ENCODE peak calls at places on chromosomes 16 and 17, in eight cellular contexts. One of them, this sample, is unnamed.

GRCh38 chr17:40086150-40087044 is 14.0 kb downstream of the NR1D1 start:
- DNase-seq in thyroid gland: peak
- DNase-seq in CD8-positive, alpha-beta T cell: peak
- DNase-seq in fibroblast of the aortic adventitia: no peak
- DNase-seq in HL-60: no peak
- DNase-seq in HepG2: peak
- DNase-seq in body of pancreas: peak
- DNase-seq in esophagus muscularis mucosa: no peak
- DNase-seq in this sample: peak

GRCh38 chr17:76598004-76598439 is 12.4 kb upstream of the ST6GALNAC2 start:
- DNase-seq in thyroid gland: no peak
- DNase-seq in CD8-positive, alpha-beta T cell: no peak
- DNase-seq in fibroblast of the aortic adventitia: no peak
- DNase-seq in HL-60: no peak
- DNase-seq in HepG2: peak
- DNase-seq in body of pancreas: peak
- DNase-seq in esophagus muscularis mucosa: no peak
- DNase-seq in this sample: no peak

GRCh38 chr17:40547079-40547784 is 18.0 kb downstream of the CCR7 start:
- DNase-seq in thyroid gland: no peak
- DNase-seq in CD8-positive, alpha-beta T cell: peak
- DNase-seq in fibroblast of the aortic adventitia: no peak
- DNase-seq in HL-60: no peak
- DNase-seq in HepG2: no peak
- DNase-seq in body of pancreas: no peak
- DNase-seq in esophagus muscularis mucosa: peak
- DNase-seq in this sample: no peak

GRCh38 chr16:86040496-86040895 is 141.5 kb downstream of the IRF8 start:
- DNase-seq in thyroid gland: no peak
- DNase-seq in CD8-positive, alpha-beta T cell: no peak
- DNase-seq in fibroblast of the aortic adventitia: no peak
- DNase-seq in HL-60: no peak
- DNase-seq in HepG2: no peak
- DNase-seq in body of pancreas: no peak
- DNase-seq in esophagus muscularis mucosa: no peak
- DNase-seq in this sample: no peak

GRCh38 chr17:74192950-74193781 is 10.3 kb upstream of the RPL38 start:
- DNase-seq in thyroid gland: no peak
- DNase-seq in CD8-positive, alpha-beta T cell: no peak
- DNase-seq in fibroblast of the aortic adventitia: no peak
- DNase-seq in HL-60: peak
- DNase-seq in HepG2: peak
- DNase-seq in body of pancreas: peak
- DNase-seq in esophagus muscularis mucosa: no peak
- DNase-seq in this sample: no peak

GRCh38 chr16:28981517-28981916 is 3.3 kb upstream of the LAT start:
- DNase-seq in thyroid gland: no peak
- DNase-seq in CD8-positive, alpha-beta T cell: peak
- DNase-seq in fibroblast of the aortic adventitia: no peak
- DNase-seq in HL-60: peak
- DNase-seq in HepG2: peak
- DNase-seq in body of pancreas: no peak
- DNase-seq in esophagus muscularis mucosa: no peak
- DNase-seq in this sample: no peak

GRCh38 chr16:16917201-16917600 is 538.3 kb downstream of the NPIPA7 start:
- DNase-seq in thyroid gland: peak
- DNase-seq in CD8-positive, alpha-beta T cell: no peak
- DNase-seq in fibroblast of the aortic adventitia: no peak
- DNase-seq in HL-60: no peak
- DNase-seq in HepG2: no peak
- DNase-seq in body of pancreas: no peak
- DNase-seq in esophagus muscularis mucosa: no peak
- DNase-seq in this sample: no peak

GRCh38 chr16:28301620-28302019 is 9.3 kb downstream of the SBK1 start:
- DNase-seq in thyroid gland: no peak
- DNase-seq in CD8-positive, alpha-beta T cell: no peak
- DNase-seq in fibroblast of the aortic adventitia: no peak
- DNase-seq in HL-60: no peak
- DNase-seq in HepG2: no peak
- DNase-seq in body of pancreas: no peak
- DNase-seq in esophagus muscularis mucosa: no peak
- DNase-seq in this sample: no peak

GRCh38 chr17:55547027-55547670 is 35.9 kb upstream of the SMIM36 start:
- DNase-seq in thyroid gland: no peak
- DNase-seq in CD8-positive, alpha-beta T cell: no peak
- DNase-seq in fibroblast of the aortic adventitia: peak
- DNase-seq in HL-60: no peak
- DNase-seq in HepG2: no peak
- DNase-seq in body of pancreas: no peak
- DNase-seq in esophagus muscularis mucosa: no peak
- DNase-seq in this sample: peak

GRCh38 chr17:32794533-32795246 is 82.2 kb downstream of the MYO1D start:
- DNase-seq in thyroid gland: no peak
- DNase-seq in CD8-positive, alpha-beta T cell: no peak
- DNase-seq in fibroblast of the aortic adventitia: no peak
- DNase-seq in HL-60: no peak
- DNase-seq in HepG2: peak
- DNase-seq in body of pancreas: peak
- DNase-seq in esophagus muscularis mucosa: no peak
- DNase-seq in this sample: no peak

GRCh38 chr16:87948735-87949070 is 2.5 kb upstream of the BANP start:
- DNase-seq in thyroid gland: no peak
- DNase-seq in CD8-positive, alpha-beta T cell: no peak
- DNase-seq in fibroblast of the aortic adventitia: no peak
- DNase-seq in HL-60: no peak
- DNase-seq in HepG2: no peak
- DNase-seq in body of pancreas: no peak
- DNase-seq in esophagus muscularis mucosa: no peak
- DNase-seq in this sample: no peak

GRCh38 chr16:22174642-22175041 is 12.3 kb downstream of the SDR42E2 start:
- DNase-seq in thyroid gland: no peak
- DNase-seq in CD8-positive, alpha-beta T cell: no peak
- DNase-seq in fibroblast of the aortic adventitia: no peak
- DNase-seq in HL-60: no peak
- DNase-seq in HepG2: no peak
- DNase-seq in body of pancreas: no peak
- DNase-seq in esophagus muscularis mucosa: no peak
- DNase-seq in this sample: no peak

GRCh38 chr17:29019475-29020181 is 13.8 kb upstream of the SEZ6 start:
- DNase-seq in thyroid gland: peak
- DNase-seq in CD8-positive, alpha-beta T cell: no peak
- DNase-seq in fibroblast of the aortic adventitia: no peak
- DNase-seq in HL-60: no peak
- DNase-seq in HepG2: no peak
- DNase-seq in body of pancreas: peak
- DNase-seq in esophagus muscularis mucosa: no peak
- DNase-seq in this sample: no peak

GRCh38 chr16:68823401-68823800 is 19.9 kb upstream of the TANGO6 start:
- DNase-seq in thyroid gland: no peak
- DNase-seq in CD8-positive, alpha-beta T cell: no peak
- DNase-seq in fibroblast of the aortic adventitia: peak
- DNase-seq in HL-60: no peak
- DNase-seq in HepG2: no peak
- DNase-seq in body of pancreas: no peak
- DNase-seq in esophagus muscularis mucosa: no peak
- DNase-seq in this sample: peak

GRCh38 chr17:27551701-27552466 is 79.1 kb upstream of the LGALS9 start:
- DNase-seq in thyroid gland: no peak
- DNase-seq in CD8-positive, alpha-beta T cell: no peak
- DNase-seq in fibroblast of the aortic adventitia: no peak
- DNase-seq in HL-60: no peak
- DNase-seq in HepG2: peak
- DNase-seq in body of pancreas: peak
- DNase-seq in esophagus muscularis mucosa: no peak
- DNase-seq in this sample: peak

GRCh38 chr17:29723283-29724047 is 100.8 kb upstream of the CORO6 start:
- DNase-seq in thyroid gland: no peak
- DNase-seq in CD8-positive, alpha-beta T cell: peak
- DNase-seq in fibroblast of the aortic adventitia: no peak
- DNase-seq in HL-60: peak
- DNase-seq in HepG2: no peak
- DNase-seq in body of pancreas: no peak
- DNase-seq in esophagus muscularis mucosa: peak
- DNase-seq in this sample: no peak

GRCh38 chr17:2721603-2722002 is 10.0 kb upstream of the CLUH start:
- DNase-seq in thyroid gland: no peak
- DNase-seq in CD8-positive, alpha-beta T cell: no peak
- DNase-seq in fibroblast of the aortic adventitia: no peak
- DNase-seq in HL-60: no peak
- DNase-seq in HepG2: no peak
- DNase-seq in body of pancreas: no peak
- DNase-seq in esophagus muscularis mucosa: no peak
- DNase-seq in this sample: no peak

DNA sequence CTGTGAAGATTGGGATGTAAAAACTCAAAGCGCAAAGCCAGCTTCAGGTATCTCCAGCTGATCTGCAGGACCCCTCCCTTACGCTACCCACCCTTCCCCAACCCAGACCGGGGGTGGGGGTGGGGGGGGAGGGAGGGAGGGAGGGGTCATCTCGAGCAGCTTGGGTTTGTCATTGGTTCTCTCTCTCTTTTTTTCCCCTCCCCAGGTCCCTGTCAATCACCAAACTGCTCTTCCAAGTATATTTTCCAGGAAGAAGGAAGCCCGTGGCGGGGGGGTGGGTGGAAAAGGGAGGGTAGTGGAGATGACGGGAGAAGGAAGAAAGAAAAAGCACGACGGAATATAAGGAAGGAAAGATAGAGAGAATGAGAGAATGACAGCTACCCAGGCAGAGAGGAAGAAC is 17.9 kb downstream of the SALL1 start:
- DNase-seq in thyroid gland: peak
- DNase-seq in CD8-positive, alpha-beta T cell: no peak
- DNase-seq in fibroblast of the aortic adventitia: no peak
- DNase-seq in HL-60: no peak
- DNase-seq in HepG2: no peak
- DNase-seq in body of pancreas: no peak
- DNase-seq in esophagus muscularis mucosa: no peak
- DNase-seq in this sample: no peak
- H3K4me3 ChIP-seq in thyroid gland: peak
- H3K4me3 ChIP-seq in CD8-positive, alpha-beta T cell: no peak
- H3K4me3 ChIP-seq in fibroblast of the aortic adventitia: no peak
- H3K4me3 ChIP-seq in HL-60: no peak
- H3K4me3 ChIP-seq in HepG2: no peak
- H3K4me3 ChIP-seq in body of pancreas: no peak
- H3K4me3 ChIP-seq in esophagus muscularis mucosa: no peak
- H3K4me3 ChIP-seq in this sample: no peak

DNA sequence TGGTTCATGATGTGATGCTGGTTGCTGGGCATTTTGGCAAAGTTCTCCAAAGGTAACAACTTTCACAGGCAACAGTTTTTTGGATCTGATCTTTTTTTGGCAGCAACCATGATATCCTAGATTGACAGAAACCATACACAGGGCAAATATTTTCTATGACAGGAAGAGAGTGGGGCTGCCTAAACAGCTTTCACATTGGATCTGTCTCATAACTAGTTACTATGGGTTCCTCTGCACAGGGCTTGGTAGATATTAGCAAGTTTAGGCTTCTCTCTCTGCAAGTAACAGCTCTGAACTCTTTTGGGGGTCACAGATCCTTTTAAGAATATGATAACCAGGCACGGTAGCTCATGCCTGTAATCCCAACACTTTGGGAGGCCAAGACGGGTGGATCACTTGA is 28.6 kb downstream of the COG4 start:
- DNase-seq in thyroid gland: no peak
- DNase-seq in CD8-positive, alpha-beta T cell: no peak
- DNase-seq in fibroblast of the aortic adventitia: no peak
- DNase-seq in HL-60: no peak
- DNase-seq in HepG2: no peak
- DNase-seq in body of pancreas: no peak
- DNase-seq in esophagus muscularis mucosa: no peak
- DNase-seq in this sample: no peak
- H3K4me3 ChIP-seq in thyroid gland: no peak
- H3K4me3 ChIP-seq in CD8-positive, alpha-beta T cell: no peak
- H3K4me3 ChIP-seq in fibroblast of the aortic adventitia: no peak
- H3K4me3 ChIP-seq in HL-60: no peak
- H3K4me3 ChIP-seq in HepG2: no peak
- H3K4me3 ChIP-seq in body of pancreas: no peak
- H3K4me3 ChIP-seq in esophagus muscularis mucosa: no peak
- H3K4me3 ChIP-seq in this sample: no peak

DNA sequence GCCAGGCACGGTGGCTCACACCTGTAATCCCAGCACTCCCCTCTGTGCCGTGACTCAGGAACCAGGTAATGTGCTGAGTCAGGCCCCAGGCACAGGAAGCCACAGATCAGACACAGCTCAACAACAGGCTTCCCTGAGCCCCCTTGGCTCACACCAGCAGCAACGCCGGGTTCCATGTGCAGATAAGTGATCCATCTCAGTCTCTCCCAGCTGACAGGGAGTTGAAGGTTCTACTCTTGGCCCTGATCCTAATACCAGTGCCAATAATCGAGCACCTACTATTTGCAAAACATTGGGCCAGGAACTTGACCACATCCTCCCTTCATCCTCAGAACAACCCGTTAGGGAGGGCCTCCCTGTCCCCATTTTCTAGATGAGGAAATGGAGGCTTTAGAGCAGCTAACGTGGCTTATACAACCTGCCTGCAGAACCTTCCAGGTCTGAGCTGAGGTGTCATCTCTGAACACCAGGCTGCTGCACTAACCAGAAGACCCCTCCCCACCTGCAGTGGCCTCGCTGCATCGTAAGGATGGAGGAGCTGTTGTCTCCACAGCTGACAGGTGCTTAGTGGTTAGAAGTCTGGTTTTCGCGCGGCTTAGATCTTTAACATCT is 64.8 kb upstream of the AMZ2 start:
- DNase-seq in thyroid gland: peak
- DNase-seq in CD8-positive, alpha-beta T cell: peak
- DNase-seq in fibroblast of the aortic adventitia: no peak
- DNase-seq in HL-60: no peak
- DNase-seq in HepG2: peak
- DNase-seq in body of pancreas: no peak
- DNase-seq in esophagus muscularis mucosa: no peak
- DNase-seq in this sample: no peak
- H3K4me3 ChIP-seq in thyroid gland: no peak
- H3K4me3 ChIP-seq in CD8-positive, alpha-beta T cell: peak
- H3K4me3 ChIP-seq in fibroblast of the aortic adventitia: no peak
- H3K4me3 ChIP-seq in HL-60: no peak
- H3K4me3 ChIP-seq in HepG2: no peak
- H3K4me3 ChIP-seq in body of pancreas: no peak
- H3K4me3 ChIP-seq in esophagus muscularis mucosa: no peak
- H3K4me3 ChIP-seq in this sample: no peak

DNA sequence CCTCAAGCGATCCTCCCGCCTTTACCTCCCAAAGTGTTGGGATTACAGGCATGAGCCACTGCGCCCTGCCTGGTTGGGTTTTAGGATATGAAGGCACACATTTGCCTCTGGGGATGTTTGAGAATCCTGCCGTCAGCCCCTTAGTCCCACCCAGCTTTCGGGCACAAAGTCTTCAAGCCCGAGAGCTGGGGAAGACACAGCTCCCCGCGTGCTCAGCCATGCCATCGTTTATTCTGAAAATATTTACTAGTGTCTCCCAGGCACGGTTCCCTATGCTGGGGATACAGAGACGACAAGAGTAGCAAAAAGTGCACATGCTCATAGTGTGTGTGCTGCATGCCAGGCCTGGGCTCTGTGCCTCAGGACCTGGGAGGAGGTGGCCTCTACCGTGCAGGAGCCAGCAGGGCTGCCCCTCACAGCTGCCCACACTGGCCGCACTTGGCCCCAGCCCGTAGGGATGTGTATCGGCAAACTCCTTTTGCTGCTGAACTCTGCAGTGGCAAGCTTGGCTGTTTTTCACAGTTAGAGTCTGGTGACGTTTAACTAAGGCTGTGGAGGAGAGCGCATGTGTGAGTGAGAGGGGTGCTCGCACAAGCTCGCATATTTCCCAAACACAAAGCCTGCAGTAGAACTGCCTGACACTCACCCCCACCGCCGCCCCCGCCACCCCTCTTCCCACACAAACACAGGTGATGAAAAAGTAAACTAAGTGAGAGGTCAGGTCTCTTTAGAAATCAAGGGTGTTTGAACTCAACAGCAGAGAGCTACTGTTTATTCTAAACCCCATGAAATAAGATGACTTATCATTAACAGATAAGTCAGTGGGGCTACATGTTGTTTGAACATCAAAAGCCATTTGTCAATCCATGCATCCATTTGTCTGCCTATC is 266.4 kb downstream of the MRTFB start:
- DNase-seq in thyroid gland: peak
- DNase-seq in CD8-positive, alpha-beta T cell: no peak
- DNase-seq in fibroblast of the aortic adventitia: peak
- DNase-seq in HL-60: no peak
- DNase-seq in HepG2: peak
- DNase-seq in body of pancreas: peak
- DNase-seq in esophagus muscularis mucosa: no peak
- DNase-seq in this sample: no peak
- H3K4me3 ChIP-seq in thyroid gland: no peak
- H3K4me3 ChIP-seq in CD8-positive, alpha-beta T cell: no peak
- H3K4me3 ChIP-seq in fibroblast of the aortic adventitia: peak
- H3K4me3 ChIP-seq in HL-60: no peak
- H3K4me3 ChIP-seq in HepG2: peak
- H3K4me3 ChIP-seq in body of pancreas: no peak
- H3K4me3 ChIP-seq in esophagus muscularis mucosa: no peak
- H3K4me3 ChIP-seq in this sample: no peak

This sample was measured in fibroblast of lung.